ENCODE peak calls at places on chromosomes 16 and 17, in ten cellular contexts. B, J, H, N, V, Q, O, A, R and M are unnamed samples.

GRCh38 chr17:31674717-31675349 is 184.2 kb downstream of the COPRS start:
- DNase-seq in B (no peak), H (no peak), O (no peak), V (peak; percentile 94), N (no peak), A (no peak), R (no peak), Q (no peak), J (peak; percentile 79), M (peak; percentile 43)

GRCh38 chr17:82644148-82644547 is 4.1 kb downstream of the WDR45B start:
- DNase-seq in V (no peak), Q (no peak), R (no peak), B (no peak), O (no peak), H (no peak), N (no peak), A (no peak), J (no peak), M (no peak)

GRCh38 chr17:68591583-68591982 is 9.6 kb downstream of the FAM20A start:
- DNase-seq in Q (no peak), R (no peak), V (peak; percentile 22), J (no peak), O (no peak), H (no peak), B (peak; percentile 33), A (no peak), N (no peak), M (no peak)

GRCh38 chr16:87384162-87384999 is 805 bp upstream of the FBXO31 start:
- DNase-seq in V (no peak), B (peak; percentile 68), Q (no peak), H (no peak), J (peak; percentile 63), A (peak; percentile 76), R (peak; percentile 62), O (no peak), N (peak; percentile 77), M (no peak)

GRCh38 chr17:61280338-61280737 is 119.3 kb upstream of the TBX2 start:
- DNase-seq in J (no peak), V (no peak), Q (no peak), B (no peak), R (no peak), A (no peak), N (no peak), O (no peak), H (no peak), M (no peak)

GRCh38 chr16:81650982-81651562 is 128.0 kb upstream of the PLCG2 start:
- DNase-seq in J (no peak), N (peak; percentile 86), Q (no peak), H (no peak), A (no peak), R (no peak), B (peak; percentile 78), V (no peak), O (no peak), M (no peak)

GRCh38 chr17:7589891-7590611 is at the start of gene SOX15:
- DNase-seq in Q (no peak), H (no peak), R (no peak), O (no peak), A (no peak), B (no peak), N (no peak), V (peak; percentile 77), J (peak; percentile 83), M (no peak)

GRCh38 chr17:10013360-10014112 is 108.5 kb upstream of the RCVRN start:
- DNase-seq in J (no peak), R (no peak), B (no peak), A (no peak), H (no peak), N (no peak), O (no peak), Q (no peak), V (no peak), M (no peak)

GRCh38 chr16:30092373-30093010 is 768 bp upstream of the TBX6 start:
- DNase-seq in R (peak; percentile 72), O (peak; percentile 76), V (no peak), B (peak; percentile 75), Q (peak; percentile 43), A (peak; percentile 85), H (peak; percentile 42), J (peak; percentile 53), N (peak; percentile 69), M (peak; percentile 81)

GRCh38 chr16:82755570-82756282 is 129.0 kb downstream of the CDH13 start:
- DNase-seq in B (no peak), A (no peak), H (no peak), V (peak; percentile 61), Q (no peak), J (no peak), O (no peak), N (peak; percentile 5), R (no peak), M (no peak)

GRCh38 chr16:89423709-89424260 is 66.6 kb downstream of the ANKRD11 start:
- DNase-seq in N (no peak), R (no peak), O (no peak), B (peak; percentile 4), V (no peak), J (no peak), H (no peak), Q (no peak), A (no peak), M (no peak)

GRCh38 chr17:78110363-78111011 is 18.1 kb downstream of the TMC6 start:
- DNase-seq in N (no peak), O (no peak), J (no peak), Q (no peak), H (no peak), V (no peak), R (peak; percentile 45), B (peak; percentile 42), A (no peak), M (no peak)

GRCh38 chr17:79865351-79866210 is 26.3 kb upstream of the CBX4 start:
- DNase-seq in N (no peak), O (no peak), R (no peak), V (no peak), H (no peak), A (no peak), J (no peak), Q (no peak), B (no peak), M (no peak)

GRCh38 chr17:67183531-67183930 is 61.5 kb downstream of the HELZ start:
- DNase-seq in B (no peak), J (no peak), V (no peak), N (no peak), A (no peak), H (no peak), R (no peak), O (no peak), Q (no peak), M (no peak)

GRCh38 chr16:85028638-85029412 is 1.2 kb downstream of the KIAA0513 start:
- DNase-seq in B (no peak), N (no peak), Q (peak; percentile 32), J (peak; percentile 76), O (peak; percentile 22), H (peak; percentile 76), A (no peak), V (peak; percentile 79), R (no peak), M (peak; percentile 27)

GRCh38 chr16:19859603-19860002 is 25.0 kb downstream of the GPRC5B start:
- DNase-seq in B (no peak), O (no peak), R (no peak), H (no peak), V (no peak), Q (no peak), J (no peak), N (no peak), A (no peak), M (no peak)

GRCh38 chr17:68580236-68580903 is 20.8 kb downstream of the FAM20A start:
- DNase-seq in J (no peak), O (no peak), R (no peak), Q (no peak), A (no peak), V (peak; percentile 32), B (no peak), N (no peak), H (no peak), M (no peak)

GRCh38 chr16:54699656-54700055 is 231.0 kb upstream of the IRX5 start:
- DNase-seq in H (no peak), J (no peak), N (no peak), Q (no peak), O (no peak), R (no peak), V (no peak), A (no peak), B (no peak), M (no peak)

GRCh38 chr16:4372578-4373355 is 1.1 kb downstream of the VASN start:
- DNase-seq in H (no peak), B (peak; percentile 30), Q (no peak), O (no peak), J (peak; percentile 39), V (peak; percentile 83), R (no peak), N (no peak), A (peak; percentile 82), M (no peak)

GRCh38 chr17:7046127-7046724 is 2.3 kb upstream of the SLC16A11 start:
- DNase-seq in N (peak; percentile 34), O (peak; percentile 30), V (no peak), H (peak; percentile 70), R (peak; percentile 67), J (peak; percentile 96), B (no peak), Q (no peak), A (no peak), M (no peak)

GRCh38 chr16:85870159-85870558 is 28.8 kb upstream of the IRF8 start:
- DNase-seq in A (no peak), H (no peak), Q (no peak), B (no peak), N (no peak), J (no peak), O (no peak), V (no peak), R (no peak), M (no peak)

GRCh38 chr16:48812856-48813255 is 202.9 kb upstream of the N4BP1 start:
- DNase-seq in J (no peak), Q (no peak), H (no peak), R (no peak), A (no peak), B (no peak), V (no peak), O (no peak), N (no peak), M (no peak)

GRCh38 chr16:6665126-6665525 is 667.5 kb upstream of the RBFOX1 start:
- DNase-seq in V (no peak), B (no peak), J (no peak), Q (no peak), R (no peak), O (no peak), H (no peak), N (no peak), A (no peak), M (no peak)

GRCh38 chr17:38730526-38731379 is 612 bp downstream of the CISD3 start:
- DNase-seq in N (peak; percentile 47), A (peak; percentile 65), B (peak; percentile 84), V (peak; percentile 71), O (no peak), Q (no peak), H (no peak), J (peak; percentile 64), R (no peak), M (peak; percentile 79)

GRCh38 chr16:77842468-77842867 is 54.1 kb downstream of the VAT1L start:
- DNase-seq in A (no peak), V (no peak), J (no peak), N (no peak), B (no peak), O (no peak), R (no peak), H (no peak), Q (no peak), M (no peak)